ENCODE peak calls at places on chromosome 10, in nine cellular contexts. One of them, this sample, is unnamed.

GRCh38 chr10:122990278-122990677 is 10.1 kb downstream of the PSTK start:
- DNase-seq in sigmoid colon: no peak
- DNase-seq in IMR-90: no peak
- DNase-seq in esophagus squamous epithelium: no peak
- DNase-seq in endodermal cell: no peak
- DNase-seq in PC-3: no peak
- DNase-seq in stomach: no peak
- DNase-seq in neural progenitor cell: no peak
- DNase-seq in K562: no peak
- DNase-seq in this sample: no peak

GRCh38 chr10:10589540-10589939 is 428.1 kb upstream of the CELF2 start:
- DNase-seq in endodermal cell: no peak
- DNase-seq in stomach: no peak
- DNase-seq in sigmoid colon: no peak
- DNase-seq in neural progenitor cell: no peak
- DNase-seq in PC-3: peak; percentile 2
- DNase-seq in IMR-90: peak; percentile 92
- DNase-seq in esophagus squamous epithelium: no peak
- DNase-seq in K562: no peak
- DNase-seq in this sample: no peak

GRCh38 chr10:703118-703517 is 13.7 kb upstream of the DIP2C start:
- DNase-seq in sigmoid colon: no peak
- DNase-seq in neural progenitor cell: no peak
- DNase-seq in PC-3: no peak
- DNase-seq in stomach: no peak
- DNase-seq in K562: no peak
- DNase-seq in endodermal cell: no peak
- DNase-seq in esophagus squamous epithelium: no peak
- DNase-seq in IMR-90: no peak
- DNase-seq in this sample: no peak

GRCh38 chr10:97719602-97720001 is 6.1 kb downstream of the MARVELD1 start:
- DNase-seq in neural progenitor cell: no peak
- DNase-seq in IMR-90: no peak
- DNase-seq in stomach: no peak
- DNase-seq in sigmoid colon: no peak
- DNase-seq in esophagus squamous epithelium: no peak
- DNase-seq in PC-3: no peak
- DNase-seq in endodermal cell: no peak
- DNase-seq in K562: no peak
- DNase-seq in this sample: no peak

GRCh38 chr10:21304198-21304597 is 221.3 kb downstream of the SKIDA1 start:
- DNase-seq in sigmoid colon: no peak
- DNase-seq in neural progenitor cell: no peak
- DNase-seq in endodermal cell: no peak
- DNase-seq in esophagus squamous epithelium: no peak
- DNase-seq in IMR-90: peak; percentile 39
- DNase-seq in stomach: no peak
- DNase-seq in K562: no peak
- DNase-seq in PC-3: no peak
- DNase-seq in this sample: no peak

GRCh38 chr10:111356571-111356970 is 279.7 kb downstream of the ADRA2A start:
- DNase-seq in stomach: no peak
- DNase-seq in esophagus squamous epithelium: no peak
- DNase-seq in PC-3: no peak
- DNase-seq in K562: no peak
- DNase-seq in IMR-90: no peak
- DNase-seq in sigmoid colon: no peak
- DNase-seq in neural progenitor cell: no peak
- DNase-seq in endodermal cell: no peak
- DNase-seq in this sample: no peak

GRCh38 chr10:122245897-122246296 is 25.2 kb upstream of the BTBD16 start:
- DNase-seq in sigmoid colon: peak; percentile 25
- DNase-seq in IMR-90: no peak
- DNase-seq in esophagus squamous epithelium: no peak
- DNase-seq in endodermal cell: no peak
- DNase-seq in PC-3: no peak
- DNase-seq in neural progenitor cell: no peak
- DNase-seq in stomach: no peak
- DNase-seq in K562: no peak
- DNase-seq in this sample: no peak

GRCh38 chr10:69475433-69475830 is 24.2 kb downstream of the TSPAN15 start:
- DNase-seq in stomach: no peak
- DNase-seq in PC-3: no peak
- DNase-seq in endodermal cell: no peak
- DNase-seq in IMR-90: no peak
- DNase-seq in neural progenitor cell: no peak
- DNase-seq in esophagus squamous epithelium: no peak
- DNase-seq in K562: no peak
- DNase-seq in sigmoid colon: no peak
- DNase-seq in this sample: no peak

GRCh38 chr10:118729200-118729599 is 25.6 kb downstream of the CACUL1 start:
- DNase-seq in K562: no peak
- DNase-seq in esophagus squamous epithelium: no peak
- DNase-seq in IMR-90: no peak
- DNase-seq in PC-3: no peak
- DNase-seq in neural progenitor cell: no peak
- DNase-seq in endodermal cell: no peak
- DNase-seq in sigmoid colon: no peak
- DNase-seq in stomach: no peak
- DNase-seq in this sample: no peak
- H3K4me1 ChIP-seq in K562: peaks cover 7% of the 10 kb centered on the region
- H3K4me1 ChIP-seq in esophagus squamous epithelium: peaks cover 57% of the 10 kb centered on the region
- H3K4me1 ChIP-seq in IMR-90: peaks cover 8% of the 10 kb centered on the region
- H3K4me1 ChIP-seq in PC-3: peaks cover 22% of the 10 kb centered on the region
- H3K4me1 ChIP-seq in neural progenitor cell: no peaks in the 10 kb centered on the region
- H3K4me1 ChIP-seq in endodermal cell: peaks cover 27% of the 10 kb centered on the region
- H3K4me1 ChIP-seq in sigmoid colon: no peaks in the 10 kb centered on the region
- H3K4me1 ChIP-seq in stomach: peaks cover 70% of the 10 kb centered on the region
- H3K4me1 ChIP-seq in this sample: no peaks in the 10 kb centered on the region

GRCh38 chr10:95388539-95388938 is 97.7 kb upstream of the PDLIM1 start:
- DNase-seq in PC-3: peak; percentile 73
- DNase-seq in esophagus squamous epithelium: no peak
- DNase-seq in endodermal cell: no peak
- DNase-seq in sigmoid colon: no peak
- DNase-seq in K562: no peak
- DNase-seq in neural progenitor cell: no peak
- DNase-seq in IMR-90: no peak
- DNase-seq in stomach: peak; percentile 67
- DNase-seq in this sample: no peak

GRCh38 chr10:95389176-95389575 is 98.4 kb upstream of the PDLIM1 start:
- DNase-seq in PC-3: no peak
- DNase-seq in esophagus squamous epithelium: no peak
- DNase-seq in stomach: no peak
- DNase-seq in neural progenitor cell: no peak
- DNase-seq in sigmoid colon: no peak
- DNase-seq in IMR-90: no peak
- DNase-seq in K562: no peak
- DNase-seq in endodermal cell: no peak
- DNase-seq in this sample: no peak

GRCh38 chr10:95391164-95391563 is 100.4 kb upstream of the PDLIM1 start:
- DNase-seq in K562: no peak
- DNase-seq in IMR-90: no peak
- DNase-seq in stomach: no peak
- DNase-seq in neural progenitor cell: no peak
- DNase-seq in sigmoid colon: no peak
- DNase-seq in esophagus squamous epithelium: no peak
- DNase-seq in PC-3: no peak
- DNase-seq in endodermal cell: no peak
- DNase-seq in this sample: no peak

GRCh38 chr10:95391570-95392249 is 100.9 kb upstream of the PDLIM1 start:
- DNase-seq in PC-3: peak; percentile 19
- DNase-seq in K562: peak; percentile 20
- DNase-seq in IMR-90: peak; percentile 46
- DNase-seq in stomach: no peak
- DNase-seq in endodermal cell: peak; percentile 86
- DNase-seq in neural progenitor cell: peak; percentile 74
- DNase-seq in sigmoid colon: no peak
- DNase-seq in esophagus squamous epithelium: no peak
- DNase-seq in this sample: peak; percentile 51

GRCh38 chr10:95389982-95390381 is 99.2 kb upstream of the PDLIM1 start:
- DNase-seq in stomach: no peak
- DNase-seq in endodermal cell: no peak
- DNase-seq in IMR-90: no peak
- DNase-seq in esophagus squamous epithelium: no peak
- DNase-seq in neural progenitor cell: no peak
- DNase-seq in PC-3: no peak
- DNase-seq in K562: no peak
- DNase-seq in sigmoid colon: no peak
- DNase-seq in this sample: no peak
- H3K4me1 ChIP-seq in stomach: peaks cover 93% of the 10 kb centered on the region
- H3K4me1 ChIP-seq in endodermal cell: peaks cover 5% of the 10 kb centered on the region
- H3K4me1 ChIP-seq in IMR-90: no peaks in the 10 kb centered on the region
- H3K4me1 ChIP-seq in esophagus squamous epithelium: peaks cover 86% of the 10 kb centered on the region
- H3K4me1 ChIP-seq in neural progenitor cell: no peaks in the 10 kb centered on the region
- H3K4me1 ChIP-seq in PC-3: peaks cover 29% of the 10 kb centered on the region
- H3K4me1 ChIP-seq in K562: peaks cover 4% of the 10 kb centered on the region
- H3K4me1 ChIP-seq in sigmoid colon: no peaks in the 10 kb centered on the region
- H3K4me1 ChIP-seq in this sample: no peaks in the 10 kb centered on the region

GRCh38 chr10:28684986-28685580 is 7.8 kb downstream of the BAMBI start:
- DNase-seq in endodermal cell: no peak
- DNase-seq in PC-3: peak; percentile 67
- DNase-seq in stomach: no peak
- DNase-seq in esophagus squamous epithelium: no peak
- DNase-seq in neural progenitor cell: no peak
- DNase-seq in K562: no peak
- DNase-seq in IMR-90: no peak
- DNase-seq in sigmoid colon: no peak
- DNase-seq in this sample: no peak
- H3K4me1 ChIP-seq in endodermal cell: peaks cover 26% of the 10 kb centered on the region
- H3K4me1 ChIP-seq in PC-3: peaks cover 26% of the 10 kb centered on the region
- H3K4me1 ChIP-seq in stomach: peaks cover 11% of the 10 kb centered on the region
- H3K4me1 ChIP-seq in esophagus squamous epithelium: peaks cover 6% of the 10 kb centered on the region
- H3K4me1 ChIP-seq in neural progenitor cell: peaks cover 31% of the 10 kb centered on the region
- H3K4me1 ChIP-seq in K562: peaks cover 8% of the 10 kb centered on the region
- H3K4me1 ChIP-seq in IMR-90: peaks cover 4% of the 10 kb centered on the region
- H3K4me1 ChIP-seq in sigmoid colon: no peaks in the 10 kb centered on the region
- H3K4me1 ChIP-seq in this sample: no peaks in the 10 kb centered on the region

GRCh38 chr10:71375954-71376353 is 20.8 kb upstream of the CDH23 start:
- DNase-seq in esophagus squamous epithelium: no peak
- DNase-seq in PC-3: no peak
- DNase-seq in K562: no peak
- DNase-seq in endodermal cell: no peak
- DNase-seq in stomach: no peak
- DNase-seq in sigmoid colon: no peak
- DNase-seq in IMR-90: no peak
- DNase-seq in neural progenitor cell: no peak
- DNase-seq in this sample: no peak
- H3K4me1 ChIP-seq in esophagus squamous epithelium: peaks cover 24% of the 10 kb centered on the region
- H3K4me1 ChIP-seq in PC-3: peaks cover 9% of the 10 kb centered on the region
- H3K4me1 ChIP-seq in K562: peaks cover 8% of the 10 kb centered on the region
- H3K4me1 ChIP-seq in endodermal cell: no peaks in the 10 kb centered on the region
- H3K4me1 ChIP-seq in stomach: peaks cover 18% of the 10 kb centered on the region
- H3K4me1 ChIP-seq in sigmoid colon: no peaks in the 10 kb centered on the region
- H3K4me1 ChIP-seq in IMR-90: no peaks in the 10 kb centered on the region
- H3K4me1 ChIP-seq in neural progenitor cell: peaks cover 19% of the 10 kb centered on the region
- H3K4me1 ChIP-seq in this sample: peaks cover 9% of the 10 kb centered on the region

DNA sequence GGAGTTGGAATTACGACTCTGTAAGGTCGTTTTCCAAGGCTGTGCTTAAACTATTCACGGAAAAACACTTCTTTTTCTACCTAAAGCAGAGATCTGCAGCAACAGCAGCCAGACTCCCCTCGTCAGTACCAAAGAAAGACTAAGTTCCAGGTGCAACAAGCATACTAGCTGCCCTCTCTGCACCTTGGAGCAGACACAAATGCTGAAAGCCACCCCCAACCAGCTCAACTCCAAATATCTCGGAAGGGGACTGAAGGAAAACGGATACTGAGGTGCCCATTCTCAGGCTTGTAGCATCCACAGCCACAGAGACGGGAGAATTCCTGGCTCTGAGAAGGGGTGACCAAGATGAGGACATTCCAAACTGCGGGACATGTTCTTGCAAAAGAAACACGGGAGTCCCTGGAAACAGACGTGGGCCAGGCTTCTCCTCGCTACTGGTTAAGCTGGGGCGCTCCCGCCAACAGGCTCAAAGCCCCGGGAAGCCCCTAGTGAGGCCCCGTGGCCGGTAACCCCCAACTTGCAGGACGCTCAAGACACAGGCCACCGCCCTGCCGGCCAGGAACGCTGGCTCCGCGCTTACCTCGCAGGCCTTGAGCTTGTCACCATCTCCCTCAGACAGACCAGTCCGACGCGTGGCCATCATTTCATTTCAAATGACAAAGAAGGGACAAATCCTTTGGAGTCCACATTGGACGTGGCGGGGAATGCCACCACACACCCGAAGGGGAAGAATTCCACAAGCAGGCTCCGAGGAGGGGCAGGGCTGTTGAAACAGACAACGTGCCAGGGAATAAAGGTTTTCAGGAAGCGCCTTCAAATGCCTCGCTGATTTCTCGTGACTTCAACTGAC is 2.2 kb downstream of the ARHGAP21 start:
- DNase-seq in K562: peak; percentile 42
- DNase-seq in endodermal cell: peak; percentile 77
- DNase-seq in PC-3: peak; percentile 38
- DNase-seq in stomach: peak; percentile 52
- DNase-seq in IMR-90: peak; percentile 12
- DNase-seq in esophagus squamous epithelium: no peak
- DNase-seq in neural progenitor cell: peak; percentile 54
- DNase-seq in sigmoid colon: peak; percentile 72
- DNase-seq in this sample: peak; percentile 14
- H3K4me1 ChIP-seq in K562: peaks cover 30% of the 10 kb centered on the region
- H3K4me1 ChIP-seq in endodermal cell: no peaks in the 10 kb centered on the region
- H3K4me1 ChIP-seq in PC-3: peaks cover 24% of the 10 kb centered on the region
- H3K4me1 ChIP-seq in stomach: peaks cover 57% of the 10 kb centered on the region
- H3K4me1 ChIP-seq in IMR-90: peaks cover 12% of the 10 kb centered on the region
- H3K4me1 ChIP-seq in esophagus squamous epithelium: peaks cover 69% of the 10 kb centered on the region
- H3K4me1 ChIP-seq in neural progenitor cell: peaks cover 48% of the 10 kb centered on the region
- H3K4me1 ChIP-seq in sigmoid colon: no peaks in the 10 kb centered on the region
- H3K4me1 ChIP-seq in this sample: peaks cover 66% of the 10 kb centered on the region

DNA sequence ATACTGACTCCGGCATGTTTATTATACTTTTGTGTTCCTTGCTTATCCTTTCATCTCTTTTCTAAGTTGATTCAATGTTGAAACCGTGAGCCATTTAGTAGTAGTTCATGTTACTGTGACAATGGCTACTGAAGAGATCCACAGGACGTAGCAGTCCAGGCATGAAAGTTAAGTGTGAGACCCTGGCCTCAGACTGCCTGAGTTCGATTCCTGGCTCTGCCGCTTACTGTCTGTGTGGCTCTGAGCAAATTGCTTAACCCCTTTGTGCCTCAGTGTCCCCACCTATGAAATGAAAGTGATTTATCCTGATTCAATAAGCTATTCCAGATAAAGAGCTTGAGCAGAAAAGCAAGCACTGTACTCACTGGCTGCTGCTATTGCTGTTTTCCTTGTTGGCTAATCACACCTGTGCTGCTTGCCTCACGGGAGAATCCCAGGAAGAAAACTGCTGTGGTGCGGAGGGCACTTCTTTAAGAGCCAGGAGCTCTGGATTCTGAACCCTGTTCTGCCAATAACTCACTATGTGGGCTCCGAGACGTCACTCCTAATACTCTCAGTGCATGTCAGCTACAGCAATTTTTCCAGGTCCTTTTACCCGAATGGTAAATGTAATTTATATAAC is 38.4 kb downstream of the PNLIPRP2 start:
- DNase-seq in esophagus squamous epithelium: no peak
- DNase-seq in K562: no peak
- DNase-seq in endodermal cell: no peak
- DNase-seq in stomach: no peak
- DNase-seq in neural progenitor cell: no peak
- DNase-seq in IMR-90: no peak
- DNase-seq in sigmoid colon: no peak
- DNase-seq in PC-3: no peak
- DNase-seq in this sample: no peak
- H3K4me1 ChIP-seq in esophagus squamous epithelium: no peaks in the 10 kb centered on the region
- H3K4me1 ChIP-seq in K562: no peaks in the 10 kb centered on the region
- H3K4me1 ChIP-seq in endodermal cell: no peaks in the 10 kb centered on the region
- H3K4me1 ChIP-seq in stomach: no peaks in the 10 kb centered on the region
- H3K4me1 ChIP-seq in neural progenitor cell: no peaks in the 10 kb centered on the region
- H3K4me1 ChIP-seq in IMR-90: no peaks in the 10 kb centered on the region
- H3K4me1 ChIP-seq in sigmoid colon: no peaks in the 10 kb centered on the region
- H3K4me1 ChIP-seq in PC-3: no peaks in the 10 kb centered on the region
- H3K4me1 ChIP-seq in this sample: no peaks in the 10 kb centered on the region

GRCh38 chr10:132670546-132670945 is 115.4 kb downstream of the NKX6-2 start:
- DNase-seq in esophagus squamous epithelium: no peak
- DNase-seq in IMR-90: no peak
- DNase-seq in neural progenitor cell: no peak
- DNase-seq in stomach: no peak
- DNase-seq in endodermal cell: peak; percentile 10
- DNase-seq in K562: no peak
- DNase-seq in sigmoid colon: no peak
- DNase-seq in PC-3: no peak
- DNase-seq in this sample: no peak
- H3K4me1 ChIP-seq in esophagus squamous epithelium: peaks cover 32% of the 10 kb centered on the region
- H3K4me1 ChIP-seq in IMR-90: peaks cover 19% of the 10 kb centered on the region
- H3K4me1 ChIP-seq in neural progenitor cell: peaks cover 16% of the 10 kb centered on the region
- H3K4me1 ChIP-seq in stomach: peaks cover 7% of the 10 kb centered on the region
- H3K4me1 ChIP-seq in endodermal cell: no peaks in the 10 kb centered on the region
- H3K4me1 ChIP-seq in K562: peaks cover 11% of the 10 kb centered on the region
- H3K4me1 ChIP-seq in sigmoid colon: no peaks in the 10 kb centered on the region
- H3K4me1 ChIP-seq in PC-3: peaks cover 19% of the 10 kb centered on the region
- H3K4me1 ChIP-seq in this sample: no peaks in the 10 kb centered on the region

This sample was measured in DND-41.